ENCODE peak calls at places on chromosome 19, in four cellular contexts. S, Y, D and U are unnamed samples. For H3K4me1, the result is how much of the 10 kb centered on the place peaks cover.

GRCh38 chr19:863305-863620 is 3.8 kb downstream of the CFD start:
- DNase-seq in S (no peak), Y (no peak), D (no peak), U (no peak)

GRCh38 chr19:661427-662196 is 1.4 kb downstream of the RNF126 start:
- DNase-seq in S (peak), Y (no peak), D (no peak), U (no peak)

GRCh38 chr19:19460761-19461265 is 54.5 kb downstream of the TSSK6 start:
- DNase-seq in S (peak), Y (peak), D (peak), U (no peak)

GRCh38 chr19:12833747-12834417 is 497 bp downstream of the RTBDN start:
- DNase-seq in S (peak), Y (peak), D (no peak), U (peak)

GRCh38 chr19:6521718-6522646 is 8.8 kb upstream of the TNFSF9 start:
- DNase-seq in S (peak), Y (peak), D (no peak), U (no peak)

GRCh38 chr19:1441677-1442438 is 3.7 kb downstream of the RPS15 start:
- DNase-seq in S (no peak), Y (no peak), D (no peak), U (no peak)

GRCh38 chr19:19105365-19106060 is 32.8 kb downstream of the TMEM161A start:
- DNase-seq in S (no peak), Y (peak), D (no peak), U (peak)

GRCh38 chr19:32669205-32669785 is 5.7 kb downstream of the ANKRD27 start:
- DNase-seq in S (no peak), Y (no peak), D (no peak), U (no peak)

GRCh38 chr19:16327911-16328823 is 3.5 kb downstream of the KLF2 start:
- DNase-seq in S (peak), Y (peak), D (peak), U (no peak)

GRCh38 chr19:48495391-48495790 is 16.2 kb downstream of the LMTK3 start:
- DNase-seq in S (no peak), Y (no peak), D (no peak), U (no peak)

GRCh38 chr19:39874404-39874803 is 28.2 kb upstream of the FBL start:
- DNase-seq in S (no peak), Y (no peak), D (no peak), U (no peak)

GRCh38 chr19:35704218-35704617 is at the start of gene ZBTB32:
- DNase-seq in S (no peak), Y (no peak), D (peak), U (peak)

GRCh38 chr19:18765224-18765623 is 25.9 kb downstream of the COMP start:
- DNase-seq in S (no peak), Y (no peak), D (no peak), U (no peak)

GRCh38 chr19:13976446-13976845 is 24.1 kb downstream of the DCAF15 start:
- DNase-seq in S (no peak), Y (no peak), D (no peak), U (no peak)

GRCh38 chr19:52398091-52398461 is 427 bp downstream of the ZNF528 start:
- DNase-seq in S (no peak), Y (peak), D (peak), U (peak)

GRCh38 chr19:46478356-46478986 is 7.1 kb upstream of the PNMA8A start:
- DNase-seq in S (no peak), Y (no peak), D (peak), U (peak)

GRCh38 chr19:18726417-18726767 is 42.9 kb downstream of the CRTC1 start:
- DNase-seq in S (no peak), Y (no peak), D (no peak), U (no peak)

GRCh38 chr19:5593245-5593962 is 25.7 kb upstream of the TINCR start:
- DNase-seq in S (no peak), Y (no peak), D (no peak), U (no peak)

GRCh38 chr19:44723952-44724319 is 24.6 kb upstream of the BCL3 start:
- DNase-seq in S (peak), Y (peak), D (peak), U (peak)

GRCh38 chr19:23901360-23901759 is 13.3 kb upstream of the ZNF726 start:
- DNase-seq in S (no peak), Y (no peak), D (no peak), U (no peak)

GRCh38 chr19:45641274-45642105 is 2.3 kb upstream of the EML2 start:
- DNase-seq in S (peak), Y (peak), D (peak), U (peak)

GRCh38 chr19:13974073-13974472 is 21.8 kb downstream of the DCAF15 start:
- DNase-seq in S (no peak), Y (no peak), D (no peak), U (no peak)

GRCh38 chr19:14507704-14508246 is 10.4 kb downstream of the DNAJB1 start:
- DNase-seq in S (no peak), Y (no peak), D (peak), U (no peak)

GRCh38 chr19:16209266-16209665 is 11.6 kb downstream of the AP1M1 start:
- DNase-seq in S (no peak), Y (no peak), D (no peak), U (no peak)

GRCh38 chr19:39737351-39737750 is 478 bp downstream of the CLC start:
- DNase-seq in S (no peak), Y (no peak), D (no peak), U (no peak)

GRCh38 chr19:35943542-35944301 is 7.5 kb downstream of the LRFN3 start:
- DNase-seq in S (no peak), Y (no peak), D (no peak), U (no peak)

GRCh38 chr19:47848871-47849473 is 10.1 kb upstream of the TPRX2 start:
- DNase-seq in S (no peak), Y (peak), D (no peak), U (peak)

GRCh38 chr19:35615036-35615435 is 2.5 kb downstream of the HAUS5 start:
- DNase-seq in S (no peak), Y (no peak), D (no peak), U (no peak)

GRCh38 chr19:1417145-1417544 is 9.8 kb downstream of the DAZAP1 start:
- DNase-seq in S (no peak), Y (no peak), D (peak), U (peak)

GRCh38 chr19:19627716-19628498 is at the start of gene LPAR2:
- DNase-seq in S (peak), Y (peak), D (no peak), U (no peak)

GRCh38 chr19:54299126-54299498 is 13.9 kb downstream of the LILRA5 start:
- DNase-seq in S (no peak), Y (no peak), D (no peak), U (no peak)

GRCh38 chr19:32406161-32407003 is 812 bp downstream of the DPY19L3 start:
- DNase-seq in S (no peak), Y (no peak), D (no peak), U (no peak)

GRCh38 chr19:11887618-11888531 is at the start of gene ZNF69:
- DNase-seq in S (peak), Y (peak), D (peak), U (peak)

GRCh38 chr19:27974082-27974513 is 1238.9 kb downstream of the UQCRFS1 start:
- DNase-seq in S (no peak), Y (peak), D (no peak), U (peak)

GRCh38 chr19:18763674-18764590 is 27.2 kb downstream of the COMP start:
- DNase-seq in S (no peak), Y (no peak), D (peak), U (peak)

GRCh38 chr19:15892012-15892411 is 5.9 kb downstream of the CYP4F2 start:
- DNase-seq in S (no peak), Y (no peak), D (no peak), U (no peak)

GRCh38 chr19:14826006-14826405 is 9.0 kb downstream of the OR7A5 start:
- DNase-seq in S (no peak), Y (no peak), D (no peak), U (no peak)

GRCh38 chr19:11797491-11797890 is 832 bp upstream of the ZNF491 start:
- DNase-seq in S (peak), Y (peak), D (peak), U (peak)

GRCh38 chr19:44949550-44949949 is 3.7 kb downstream of the APOC2 start:
- DNase-seq in S (no peak), Y (no peak), D (no peak), U (no peak)

DNA sequence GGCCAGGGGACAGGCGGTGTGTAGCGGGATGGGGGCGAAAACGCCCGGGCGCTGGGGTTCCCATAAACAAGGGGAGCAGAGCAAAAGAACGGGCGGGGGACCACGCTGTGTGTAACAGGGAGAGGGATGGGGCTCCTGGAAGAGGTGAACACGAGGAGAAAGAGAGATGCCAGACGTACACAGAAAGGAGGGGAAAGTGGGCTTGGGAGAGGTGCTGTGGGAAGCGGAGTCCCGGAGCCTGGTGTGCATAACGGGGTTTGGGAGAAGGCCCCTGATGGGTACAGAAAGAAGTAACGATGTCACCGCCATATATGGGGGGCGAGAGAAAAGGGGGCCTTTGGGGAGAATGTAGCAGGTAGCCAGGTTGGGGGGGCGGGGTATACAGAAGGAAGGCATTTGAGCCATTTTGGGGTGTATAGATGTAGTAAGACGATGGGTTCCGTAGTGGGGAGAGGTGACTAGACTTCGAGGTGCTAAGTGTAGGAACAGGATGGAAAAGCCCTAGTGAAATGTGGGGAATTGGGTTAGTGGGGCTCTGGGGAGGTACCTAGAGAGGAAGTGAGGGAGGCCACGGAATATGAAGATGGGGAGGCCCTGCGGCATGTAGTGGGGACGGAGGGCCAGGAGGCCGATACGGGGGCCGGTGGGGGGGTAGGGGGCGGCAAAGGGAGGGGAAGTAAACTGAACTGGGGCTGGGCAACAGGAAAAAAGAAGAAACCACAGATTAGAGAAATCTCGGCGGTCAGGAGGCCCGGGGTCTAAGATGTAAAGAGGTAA is 762 bp downstream of the ZNF580 start:
- DNase-seq in S (no peak), Y (no peak), D (peak), U (no peak)
- H3K4me1 ChIP-seq in S (under half), Y (half or more), D (under half), U (under half)

GRCh38 chr19:17725422-17726078 is 6.3 kb downstream of the MAP1S start:
- DNase-seq in S (no peak), Y (no peak), D (no peak), U (no peak)
- H3K4me3 ChIP-seq in S (no peak), Y (no peak), D (no peak), U (no peak)

DNA sequence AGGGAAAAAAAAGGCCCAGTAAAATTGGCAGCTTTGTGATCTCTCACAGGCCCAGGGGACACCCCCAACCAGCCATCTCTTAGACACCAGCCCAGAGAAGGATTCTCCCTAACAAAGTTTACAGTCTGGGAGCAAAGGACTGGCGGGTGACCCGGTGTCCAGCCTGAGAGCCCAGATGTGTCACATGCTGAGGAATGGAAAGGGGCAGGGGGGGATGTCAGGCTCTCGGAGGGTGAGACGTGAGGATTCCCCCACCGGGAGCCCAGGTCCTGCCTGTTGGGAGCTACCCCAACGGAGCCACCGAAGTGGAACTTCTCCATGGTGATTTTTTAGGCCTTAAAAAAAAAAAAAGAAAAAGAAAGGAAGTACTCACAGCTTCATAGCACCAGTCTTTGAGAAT is 4.8 kb upstream of the CTXN1 start:
- DNase-seq in S (no peak), Y (no peak), D (no peak), U (no peak)
- H3K27ac ChIP-seq in S (no peak), Y (no peak), D (no peak), U (no peak)

GRCh38 chr19:2964874-2965273 is 12.5 kb upstream of the TLE6 start:
- DNase-seq in S (no peak), Y (no peak), D (no peak), U (no peak)
- H3K4me1 ChIP-seq in S (under half), Y (under half), D (under half), U (under half)

DNA sequence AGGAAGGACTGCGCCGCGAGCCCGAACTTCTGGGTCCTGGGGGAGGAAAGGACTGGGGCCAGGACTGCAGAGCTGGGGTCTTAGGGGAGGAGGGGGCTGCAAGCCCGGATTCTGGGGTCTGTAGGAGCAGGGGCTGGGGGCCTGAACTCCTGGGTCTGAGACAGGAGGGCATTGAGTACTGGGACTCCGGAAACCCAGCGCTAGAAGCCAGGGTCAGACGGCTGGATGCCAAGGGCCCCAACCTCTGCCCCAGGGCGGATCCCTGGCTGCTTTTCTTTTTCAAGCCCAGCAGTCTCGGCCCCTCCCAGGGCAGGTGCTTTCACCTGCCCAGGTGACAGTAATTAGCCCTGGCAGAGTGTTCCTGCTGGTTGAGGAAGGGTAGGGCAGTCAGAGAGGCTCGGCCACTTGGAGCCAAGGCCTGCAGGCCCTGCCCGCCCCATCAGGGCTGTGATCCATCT is 2.3 kb downstream of the MYH14 start:
- DNase-seq in S (no peak), Y (peak), D (no peak), U (no peak)
- H3K4me3 ChIP-seq in S (no peak), Y (no peak), D (no peak), U (no peak)

GRCh38 chr19:33801411-33801810 is 4.7 kb downstream of the KCTD15 start:
- DNase-seq in S (no peak), Y (no peak), D (no peak), U (no peak)

GRCh38 chr19:33799507-33799906 is 2.8 kb downstream of the KCTD15 start:
- DNase-seq in S (no peak), Y (no peak), D (no peak), U (no peak)

GRCh38 chr19:33798701-33799111 is 2.0 kb downstream of the KCTD15 start:
- DNase-seq in S (no peak), Y (no peak), D (peak), U (no peak)

GRCh38 chr19:33802001-33802400 is 5.3 kb downstream of the KCTD15 start:
- DNase-seq in S (no peak), Y (no peak), D (no peak), U (no peak)

GRCh38 chr19:33800012-33800680 is 3.5 kb downstream of the KCTD15 start:
- DNase-seq in S (no peak), Y (no peak), D (no peak), U (no peak)
- H3K27ac ChIP-seq in S (no peak), Y (no peak), D (no peak), U (no peak)

DNA sequence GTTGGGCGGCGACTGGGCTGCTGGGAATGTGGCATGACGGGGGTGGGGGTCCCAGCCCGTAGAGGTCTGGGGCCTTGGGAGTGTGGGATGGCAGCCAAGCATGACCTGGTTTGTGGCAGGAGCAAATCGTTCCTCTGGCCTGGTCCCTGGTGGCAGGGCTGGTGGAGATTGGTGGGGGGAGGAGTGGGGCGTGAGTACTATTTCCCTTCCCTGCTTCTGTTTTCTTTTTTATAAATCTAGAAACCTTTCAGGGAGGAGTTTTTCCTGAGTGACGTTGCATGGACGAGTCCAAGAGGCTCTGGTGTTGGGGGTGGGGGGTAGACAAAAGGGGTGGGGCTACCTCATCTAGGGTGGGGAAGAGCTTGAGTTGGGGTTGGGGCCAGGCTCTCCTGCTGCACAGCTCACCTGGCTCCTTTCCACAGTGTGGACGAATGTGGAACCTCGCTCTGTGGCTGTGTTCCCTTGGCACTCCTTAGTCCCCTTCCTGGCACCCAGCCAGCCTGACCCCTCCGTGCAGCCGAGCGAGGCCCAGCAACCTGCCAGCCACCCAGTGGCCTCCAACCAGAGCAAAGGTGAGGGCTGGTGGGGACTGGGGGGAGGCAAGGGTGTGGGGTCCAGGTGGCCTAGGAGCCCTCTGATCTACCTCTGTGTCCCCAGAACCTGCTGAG is 15.4 kb upstream of the PRR19 start:
- DNase-seq in S (no peak), Y (peak), D (peak), U (no peak)
- H3K4me1 ChIP-seq in S (under half), Y (under half), D (under half), U (under half)

DNA sequence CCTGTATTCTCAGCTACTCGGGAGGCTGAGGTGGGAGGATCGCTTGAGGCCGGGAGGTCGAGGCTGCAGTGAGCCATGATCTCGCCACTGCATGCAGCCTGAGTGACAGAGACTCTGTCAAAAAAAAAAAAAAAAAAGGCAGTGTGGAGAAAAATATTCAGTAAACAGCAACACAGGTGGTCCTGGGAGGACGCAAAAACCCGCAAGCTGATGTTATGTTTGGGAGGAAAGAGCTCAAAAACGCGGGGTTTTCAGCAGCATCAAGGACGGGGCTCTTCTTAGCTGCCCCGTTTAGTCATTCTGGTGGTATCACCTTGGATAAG is 599 bp upstream of the ZNF784 start:
- DNase-seq in S (no peak), Y (no peak), D (no peak), U (no peak)
- H3K4me3 ChIP-seq in S (peak), Y (no peak), D (peak), U (peak)